ENCODE peak calls at places on chromosomes 12 and 14, in four cellular contexts. One of them, this sample, is unnamed.

GRCh38 chr14:96280104-96280503 is 24.1 kb downstream of the BDKRB1 start:
- DNase-seq in HCT116: no peak
- DNase-seq in HepG2: no peak
- DNase-seq in K562: no peak
- DNase-seq in this sample: no peak

GRCh38 chr12:104410786-104411185 is 46.0 kb upstream of the CHST11 start:
- DNase-seq in HCT116: no peak
- DNase-seq in HepG2: no peak
- DNase-seq in K562: no peak
- DNase-seq in this sample: no peak

GRCh38 chr14:94582199-94582750 is 1.0 kb downstream of the SERPINA5 start:
- DNase-seq in HCT116: no peak
- DNase-seq in HepG2: no peak
- DNase-seq in K562: no peak
- DNase-seq in this sample: no peak

GRCh38 chr12:89649820-89650219 is 58.8 kb downstream of the ATP2B1 start:
- DNase-seq in HCT116: no peak
- DNase-seq in HepG2: no peak
- DNase-seq in K562: no peak
- DNase-seq in this sample: no peak

GRCh38 chr12:6735448-6736191 is 11.8 kb downstream of the COPS7A start:
- DNase-seq in HCT116: no peak
- DNase-seq in HepG2: peak; percentile 46
- DNase-seq in K562: peak; percentile 54
- DNase-seq in this sample: peak; percentile 32

GRCh38 chr12:60266381-60266852 is 670.6 kb downstream of the SLC16A7 start:
- DNase-seq in HCT116: peak; percentile 6
- DNase-seq in HepG2: peak; percentile 76
- DNase-seq in K562: no peak
- DNase-seq in this sample: peak; percentile 88

GRCh38 chr14:24430143-24430681 is 458 bp downstream of the KHNYN start:
- DNase-seq in HCT116: no peak
- DNase-seq in HepG2: peak; percentile 71
- DNase-seq in K562: peak; percentile 85
- DNase-seq in this sample: no peak

GRCh38 chr14:79325557-79325956 is 885.7 kb downstream of the DIO2 start:
- DNase-seq in HCT116: no peak
- DNase-seq in HepG2: no peak
- DNase-seq in K562: no peak
- DNase-seq in this sample: no peak

GRCh38 chr12:47551426-47551851 is 154.4 kb downstream of the RPAP3 start:
- DNase-seq in HCT116: no peak
- DNase-seq in HepG2: no peak
- DNase-seq in K562: no peak
- DNase-seq in this sample: no peak

GRCh38 chr14:104149617-104150141 is 11.3 kb downstream of the KIF26A start:
- DNase-seq in HCT116: no peak
- DNase-seq in HepG2: no peak
- DNase-seq in K562: no peak
- DNase-seq in this sample: no peak

GRCh38 chr12:26318661-26319068 is 123.3 kb downstream of the SSPN start:
- DNase-seq in HCT116: no peak
- DNase-seq in HepG2: peak; percentile 73
- DNase-seq in K562: peak; percentile 51
- DNase-seq in this sample: peak; percentile 36

GRCh38 chr14:59376691-59377090 is 88.5 kb downstream of the GPR135 start:
- DNase-seq in HCT116: no peak
- DNase-seq in HepG2: no peak
- DNase-seq in K562: no peak
- DNase-seq in this sample: no peak

GRCh38 chr12:128815779-128816642 is 7.7 kb downstream of the SLC15A4 start:
- DNase-seq in HCT116: no peak
- DNase-seq in HepG2: no peak
- DNase-seq in K562: no peak
- DNase-seq in this sample: no peak

GRCh38 chr12:121223283-121223946 is 13.5 kb downstream of the P2RX4 start:
- DNase-seq in HCT116: no peak
- DNase-seq in HepG2: no peak
- DNase-seq in K562: no peak
- DNase-seq in this sample: no peak

DNA sequence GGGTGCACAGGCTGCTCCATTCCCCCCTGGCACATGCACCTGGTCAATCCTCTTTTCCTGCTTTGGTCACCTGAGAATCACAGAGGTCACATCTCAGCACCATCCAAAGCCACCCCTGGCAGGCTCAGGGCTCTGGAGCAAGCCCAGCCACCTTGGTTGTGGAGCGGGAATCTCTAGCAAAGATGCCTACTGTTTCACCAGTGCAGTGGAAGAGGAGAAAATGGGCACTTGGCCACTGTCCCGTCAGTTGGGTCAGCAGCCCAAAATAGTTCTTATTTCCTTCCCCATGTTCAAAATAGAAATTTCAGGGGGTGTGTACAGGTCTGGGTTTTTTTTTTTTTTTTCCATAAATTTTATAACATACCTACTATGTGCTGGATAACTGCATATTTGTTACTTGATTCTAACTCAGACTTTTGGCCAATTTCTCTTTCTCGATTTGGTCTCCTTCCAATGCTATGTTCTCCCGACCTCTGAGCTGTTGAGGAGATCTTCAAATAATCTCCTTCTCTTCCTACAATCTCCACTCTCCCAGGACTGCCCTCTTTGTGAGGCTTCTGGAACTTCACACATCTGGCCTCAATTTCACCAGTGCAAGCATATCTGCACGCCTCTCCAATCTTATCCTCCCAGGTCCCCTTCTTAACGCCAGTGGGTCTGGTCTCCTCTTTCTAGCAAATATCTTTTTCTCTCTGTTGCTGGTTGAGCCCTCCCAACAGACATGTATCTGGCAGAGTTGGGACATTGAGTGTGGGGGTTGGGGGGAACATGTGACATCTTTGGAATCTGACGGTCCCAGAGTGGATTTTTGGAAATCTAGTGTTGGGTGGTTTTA is 18.1 kb downstream of the RTL1 start:
- DNase-seq in HCT116: no peak
- DNase-seq in HepG2: no peak
- DNase-seq in K562: no peak
- DNase-seq in this sample: no peak
- TF ChIP-seq TCF7L2 in HCT116: no peak
- TF ChIP-seq TCF7L2 in HepG2: no peak
- TF ChIP-seq TCF7L2 in K562: no peak
- TF ChIP-seq TCF7L2 in this sample: no peak

GRCh38 chr12:70604662-70605061 is 32.6 kb downstream of the PTPRB start:
- DNase-seq in HCT116: no peak
- DNase-seq in HepG2: no peak
- DNase-seq in K562: no peak
- DNase-seq in this sample: no peak

GRCh38 chr12:70608184-70608583 is 29.0 kb downstream of the PTPRB start:
- DNase-seq in HCT116: no peak
- DNase-seq in HepG2: no peak
- DNase-seq in K562: no peak
- DNase-seq in this sample: no peak

GRCh38 chr12:70609203-70609602 is 28.0 kb downstream of the PTPRB start:
- DNase-seq in HCT116: no peak
- DNase-seq in HepG2: no peak
- DNase-seq in K562: no peak
- DNase-seq in this sample: no peak

GRCh38 chr12:70606001-70606400 is 31.2 kb downstream of the PTPRB start:
- DNase-seq in HCT116: no peak
- DNase-seq in HepG2: peak; percentile 23
- DNase-seq in K562: no peak
- DNase-seq in this sample: no peak

GRCh38 chr12:70607107-70607506 is 30.1 kb downstream of the PTPRB start:
- DNase-seq in HCT116: no peak
- DNase-seq in HepG2: no peak
- DNase-seq in K562: no peak
- DNase-seq in this sample: no peak
- H3K4me3 ChIP-seq in HCT116: no peak overlapping the region
- H3K4me3 ChIP-seq in HepG2: no peak overlapping the region
- H3K4me3 ChIP-seq in K562: no peak overlapping the region
- H3K4me3 ChIP-seq in this sample: no peak overlapping the region

GRCh38 chr12:92467886-92468285 is 234.9 kb upstream of the PLEKHG7 start:
- DNase-seq in HCT116: no peak
- DNase-seq in HepG2: no peak
- DNase-seq in K562: peak; percentile 57
- DNase-seq in this sample: no peak

GRCh38 chr12:92466391-92467305 is 236.1 kb upstream of the PLEKHG7 start:
- DNase-seq in HCT116: no peak
- DNase-seq in HepG2: no peak
- DNase-seq in K562: no peak
- DNase-seq in this sample: no peak

GRCh38 chr12:92469837-92470236 is 233.0 kb upstream of the PLEKHG7 start:
- DNase-seq in HCT116: no peak
- DNase-seq in HepG2: peak; percentile 1
- DNase-seq in K562: no peak
- DNase-seq in this sample: no peak

GRCh38 chr12:92470608-92471021 is 232.2 kb upstream of the PLEKHG7 start:
- DNase-seq in HCT116: no peak
- DNase-seq in HepG2: no peak
- DNase-seq in K562: no peak
- DNase-seq in this sample: no peak

GRCh38 chr12:92468358-92469020 is 234.3 kb upstream of the PLEKHG7 start:
- DNase-seq in HCT116: no peak
- DNase-seq in HepG2: no peak
- DNase-seq in K562: no peak
- DNase-seq in this sample: no peak
- TF ChIP-seq SIN3A in HCT116: no peak
- TF ChIP-seq SIN3A in HepG2: no peak
- TF ChIP-seq SIN3A in K562: no peak
- TF ChIP-seq SIN3A in this sample: no peak

GRCh38 chr14:26204362-26204953 is 393.4 kb downstream of the NOVA1 start:
- DNase-seq in HCT116: no peak
- DNase-seq in HepG2: no peak
- DNase-seq in K562: no peak
- DNase-seq in this sample: no peak

GRCh38 chr14:26200675-26201074 is 397.2 kb downstream of the NOVA1 start:
- DNase-seq in HCT116: no peak
- DNase-seq in HepG2: no peak
- DNase-seq in K562: no peak
- DNase-seq in this sample: no peak

GRCh38 chr14:26204954-26205479 is 392.8 kb downstream of the NOVA1 start:
- DNase-seq in HCT116: no peak
- DNase-seq in HepG2: no peak
- DNase-seq in K562: no peak
- DNase-seq in this sample: no peak

DNA sequence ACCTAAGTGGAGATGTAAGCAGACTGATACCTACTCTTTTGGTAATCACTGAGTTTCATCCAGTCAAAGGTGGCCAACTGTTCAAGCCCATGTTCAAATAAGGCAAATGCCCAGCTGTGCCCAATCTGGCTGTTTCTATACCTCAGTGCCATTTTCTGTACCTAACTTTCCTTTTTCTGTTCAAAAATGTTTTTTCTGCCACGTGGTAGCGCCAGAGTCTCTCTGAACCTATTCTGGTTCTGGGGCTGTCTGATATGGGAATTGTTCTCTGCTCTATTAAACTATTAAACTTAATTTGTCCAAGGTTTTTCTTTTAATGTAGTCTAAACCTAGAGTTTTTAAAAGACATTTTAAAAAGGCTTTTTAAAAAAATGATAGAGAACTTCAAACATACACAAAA is 391.2 kb downstream of the NOVA1 start:
- DNase-seq in HCT116: no peak
- DNase-seq in HepG2: no peak
- DNase-seq in K562: no peak
- DNase-seq in this sample: no peak
- TF ChIP-seq TCF7L2 in HCT116: no peak
- TF ChIP-seq TCF7L2 in HepG2: no peak
- TF ChIP-seq TCF7L2 in K562: no peak
- TF ChIP-seq TCF7L2 in this sample: no peak

DNA sequence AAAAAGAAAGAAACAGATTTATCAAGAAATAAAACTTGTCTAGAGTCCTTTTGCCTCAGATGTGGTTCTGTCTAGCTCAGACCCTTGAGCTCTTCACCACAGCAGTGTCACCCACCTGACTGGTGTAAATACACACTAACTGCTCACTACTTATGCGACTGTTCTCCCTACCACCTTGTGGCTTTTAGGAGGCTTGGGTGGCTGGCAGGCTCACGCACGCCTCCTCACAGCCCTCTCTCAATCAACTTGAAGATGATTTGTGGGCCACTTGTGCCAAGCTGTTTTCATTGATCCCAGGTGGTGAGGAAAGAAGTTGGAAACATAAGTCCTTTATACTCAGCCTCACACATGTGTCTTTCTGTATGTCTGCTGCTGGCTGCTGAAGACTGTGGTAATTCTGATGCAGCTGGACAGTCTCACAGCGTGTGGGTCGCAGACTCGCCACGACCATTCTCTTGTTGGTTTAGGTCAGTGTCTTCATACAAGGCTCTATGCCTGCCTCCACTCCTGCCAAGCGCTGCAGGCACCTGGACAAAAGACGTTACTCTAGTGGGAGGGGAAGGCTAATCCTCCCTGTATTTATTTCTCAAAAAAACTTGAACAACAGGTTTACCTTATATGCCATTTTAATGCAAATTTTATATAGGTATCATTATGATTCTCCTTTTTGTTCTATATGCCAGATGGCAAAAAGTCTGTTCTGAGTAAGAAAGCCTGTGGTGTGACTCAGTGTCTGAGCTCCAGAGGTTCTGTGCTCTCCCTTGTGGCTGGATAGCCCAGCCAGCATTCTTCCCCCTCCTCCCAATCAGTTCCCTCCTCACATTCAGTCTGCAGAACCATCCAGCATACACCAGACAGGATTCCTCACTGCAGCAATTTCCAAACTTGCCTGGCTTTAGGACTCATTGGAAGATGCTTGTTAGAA is 115.5 kb downstream of the DIP2B start:
- DNase-seq in HCT116: no peak
- DNase-seq in HepG2: no peak
- DNase-seq in K562: no peak
- DNase-seq in this sample: no peak
- H3K4me3 ChIP-seq in HCT116: no peak overlapping the region
- H3K4me3 ChIP-seq in HepG2: no peak overlapping the region
- H3K4me3 ChIP-seq in K562: no peak overlapping the region
- H3K4me3 ChIP-seq in this sample: no peak overlapping the region

GRCh38 chr12:52127683-52128450 is 48.4 kb downstream of the SMIM41 start:
- DNase-seq in HCT116: no peak
- DNase-seq in HepG2: no peak
- DNase-seq in K562: peak; percentile 1
- DNase-seq in this sample: no peak
- TF ChIP-seq SIN3A in HCT116: no peak
- TF ChIP-seq SIN3A in HepG2: no peak
- TF ChIP-seq SIN3A in K562: no peak
- TF ChIP-seq SIN3A in this sample: no peak

GRCh38 chr14:78181270-78181669 is 11.1 kb downstream of the NRXN3 start:
- DNase-seq in HCT116: no peak
- DNase-seq in HepG2: no peak
- DNase-seq in K562: no peak
- DNase-seq in this sample: no peak
- TF ChIP-seq TCF7L2 in HCT116: no peak
- TF ChIP-seq TCF7L2 in HepG2: no peak
- TF ChIP-seq TCF7L2 in K562: no peak
- TF ChIP-seq TCF7L2 in this sample: no peak

This sample was measured in Panc1.